ENCODE peak calls at places on chromosomes 7 and 10, in four cellular contexts. Y, X, H and Z are unnamed samples.

GRCh38 chr7:84528756-84529479 is 334.3 kb upstream of the SEMA3A start:
- DNase-seq in H (no peak), Y (no peak), X (no peak), Z (no peak)

GRCh38 chr7:20350996-20351692 is 20.4 kb downstream of the ITGB8 start:
- DNase-seq in H (no peak), Y (no peak), X (no peak), Z (no peak)

GRCh38 chr10:36721851-36722250 is 403.5 kb upstream of the ANKRD30A start:
- DNase-seq in Y (no peak), X (peak), H (no peak), Z (no peak)

GRCh38 chr7:154978045-154978444 is 24.9 kb downstream of the PAXIP1 start:
- DNase-seq in H (no peak), Y (no peak), X (no peak), Z (no peak)

GRCh38 chr10:71006497-71006896 is 118.1 kb upstream of the PCBD1 start:
- DNase-seq in Y (no peak), X (no peak), H (no peak), Z (no peak)

GRCh38 chr7:126166645-126167044 is 1086.1 kb downstream of the GRM8 start:
- DNase-seq in Y (no peak), H (no peak), X (no peak), Z (no peak)

GRCh38 chr7:135147899-135148721 is at the start of gene TMEM140:
- DNase-seq in X (no peak), Y (peak), H (no peak), Z (no peak)

GRCh38 chr7:14850039-14850438 is 52.5 kb downstream of the DGKB start:
- DNase-seq in H (no peak), Y (no peak), X (no peak), Z (no peak)

GRCh38 chr7:99624487-99624886 is 7.7 kb downstream of the ZSCAN25 start:
- DNase-seq in X (no peak), Y (no peak), H (no peak), Z (no peak)

GRCh38 chr7:143362126-143362961 is at the start of gene FAM131B:
- DNase-seq in H (no peak), X (no peak), Y (no peak), Z (no peak)

GRCh38 chr10:119933179-119933578 is 40.6 kb downstream of the SEC23IP start:
- DNase-seq in H (no peak), X (no peak), Y (no peak), Z (no peak)

GRCh38 chr10:62528441-62528840 is 154.3 kb downstream of the ZNF365 start:
- DNase-seq in Y (no peak), X (no peak), H (no peak), Z (no peak)

GRCh38 chr10:69324583-69324982 is 46.3 kb downstream of the HK1 start:
- DNase-seq in X (no peak), H (no peak), Y (no peak), Z (no peak)

GRCh38 chr7:42843209-42843800 is 68.6 kb downstream of the C7orf25 start:
- DNase-seq in X (no peak), Y (peak), H (peak), Z (no peak)

GRCh38 chr7:24227068-24227467 is 56.9 kb upstream of the NPY start:
- DNase-seq in H (no peak), X (no peak), Y (no peak), Z (no peak)

GRCh38 chr7:120344276-120344675 is 71.3 kb downstream of the KCND2 start:
- DNase-seq in H (no peak), X (no peak), Y (no peak), Z (no peak)

GRCh38 chr10:2111936-2112335 is 374.6 kb upstream of the ADARB2 start:
- DNase-seq in H (no peak), Y (no peak), X (no peak), Z (no peak)

GRCh38 chr7:67346126-67346525 is 349.5 kb downstream of the TYW1 start:
- DNase-seq in H (no peak), X (no peak), Y (no peak), Z (no peak)

DNA sequence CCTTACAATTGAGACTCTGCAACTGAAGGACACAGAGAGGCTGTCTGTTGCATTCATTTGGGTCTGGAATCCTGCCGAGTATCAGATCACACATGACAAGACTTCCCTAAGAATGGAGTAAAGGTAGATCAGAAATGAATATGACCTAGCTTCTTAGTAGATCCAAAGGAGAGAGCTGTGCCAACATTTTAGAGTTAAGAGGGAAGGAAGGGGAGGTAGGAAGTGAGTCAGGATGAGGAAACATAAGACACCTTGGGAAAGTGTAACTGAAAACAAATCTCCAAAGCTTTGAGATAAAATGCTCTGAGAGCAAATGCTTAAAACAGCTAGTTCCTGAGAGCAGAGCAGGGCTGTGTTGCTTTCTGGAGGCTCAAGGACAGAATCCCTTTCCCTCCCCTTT is 6.1 kb upstream of the SLC25A13 start:
- DNase-seq in H (no peak), Y (no peak), X (no peak), Z (no peak)
- H3K4me3 ChIP-seq in H (no peak), Y (no peak), X (no peak), Z (no peak)

DNA sequence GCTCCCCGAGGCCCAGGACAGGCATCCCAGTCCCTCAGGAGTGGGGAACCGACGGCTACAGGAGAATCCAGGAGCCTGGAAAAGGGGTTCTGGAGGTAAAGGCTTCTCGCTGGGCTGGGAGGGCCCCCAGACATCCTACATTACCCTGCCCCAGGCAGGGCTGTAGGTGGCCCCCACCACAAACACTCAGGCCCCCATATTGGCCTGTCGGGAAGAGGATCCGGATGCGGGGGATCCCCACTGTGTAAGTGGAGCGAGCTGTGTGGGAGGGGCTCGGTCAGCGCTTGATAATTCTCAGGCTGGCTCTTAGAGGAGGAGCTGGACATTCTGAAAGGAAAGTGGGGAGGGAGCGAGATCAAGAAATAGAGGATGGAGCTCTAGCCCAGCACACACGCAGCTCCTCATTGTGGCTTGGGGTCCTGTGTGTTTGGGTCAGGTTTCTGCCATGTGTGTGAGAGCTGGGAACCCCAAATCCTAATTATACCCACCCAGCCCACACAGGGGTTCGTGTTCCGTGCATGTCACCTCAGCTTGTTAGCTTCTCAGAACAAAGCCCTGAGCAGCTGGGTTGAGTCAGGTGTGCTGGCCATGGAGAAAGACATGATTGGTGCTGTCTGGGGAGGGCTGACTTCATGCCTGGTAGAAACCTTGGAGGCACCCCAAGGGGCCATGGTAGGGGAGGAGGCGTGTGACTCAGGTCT is 49.4 kb downstream of the ZNF467 start:
- DNase-seq in X (no peak), H (no peak), Y (no peak), Z (no peak)
- TF ChIP-seq CTCF in X (no peak), H (no peak), Y (no peak), Z (no peak)

DNA sequence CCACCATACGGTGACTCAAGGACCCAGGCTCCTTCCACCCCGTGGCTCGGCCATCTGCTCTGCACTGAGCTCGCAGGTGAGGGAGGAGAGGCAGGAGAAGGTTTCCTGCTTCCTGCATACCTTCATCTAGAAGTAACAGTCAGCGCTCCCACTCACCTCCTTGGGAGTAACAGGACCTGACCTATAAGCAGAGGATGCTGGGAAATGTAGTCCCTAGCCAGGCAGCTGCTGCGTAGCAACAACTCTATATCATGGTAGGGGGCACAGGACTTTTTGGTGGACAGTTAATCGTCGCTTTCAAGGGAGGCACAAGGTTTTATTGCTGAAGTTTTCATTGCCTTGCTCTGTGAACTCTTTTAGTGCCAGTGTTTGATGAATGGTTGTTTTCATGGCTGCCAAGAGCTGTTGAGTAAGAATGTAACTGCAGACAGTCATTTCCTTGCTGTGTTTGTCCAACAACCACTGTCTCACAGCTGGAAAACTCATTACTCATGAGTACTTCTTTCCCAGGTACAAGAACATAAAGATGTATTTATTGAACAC is 10.2 kb upstream of the ZFYVE27 start:
- DNase-seq in X (peak), Y (no peak), H (no peak), Z (no peak)
- H3K4me3 ChIP-seq in X (peak), Y (no peak), H (peak), Z (no peak)

GRCh38 chr7:28645866-28646265 is 233.5 kb downstream of the CREB5 start:
- DNase-seq in Y (no peak), H (no peak), X (no peak), Z (no peak)
- TF ChIP-seq CTCF in Y (no peak), H (no peak), X (no peak), Z (no peak)

DNA sequence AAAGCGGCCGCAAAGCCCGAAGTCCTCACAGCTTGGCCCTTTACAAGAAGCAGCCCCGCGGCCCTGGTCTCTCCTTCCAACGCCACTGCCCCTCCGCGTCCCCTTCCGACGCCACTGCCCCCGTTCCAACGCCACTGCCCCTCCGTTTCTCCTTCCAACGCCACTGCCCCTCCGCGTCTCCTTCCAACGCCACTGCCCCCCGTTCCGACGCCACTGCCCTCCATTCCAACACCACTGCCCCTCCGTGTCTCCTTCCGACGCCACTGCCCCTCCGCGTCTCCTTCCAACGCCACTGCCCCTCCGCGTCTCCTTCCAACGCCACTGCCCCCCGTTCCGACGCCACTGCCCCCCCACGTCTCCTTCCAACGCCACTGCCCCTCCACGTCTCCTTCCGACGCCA is 33.1 kb downstream of the AP5Z1 start:
- DNase-seq in Y (no peak), X (no peak), H (no peak), Z (no peak)
- H3K4me3 ChIP-seq in Y (no peak), X (no peak), H (no peak), Z (no peak)

DNA sequence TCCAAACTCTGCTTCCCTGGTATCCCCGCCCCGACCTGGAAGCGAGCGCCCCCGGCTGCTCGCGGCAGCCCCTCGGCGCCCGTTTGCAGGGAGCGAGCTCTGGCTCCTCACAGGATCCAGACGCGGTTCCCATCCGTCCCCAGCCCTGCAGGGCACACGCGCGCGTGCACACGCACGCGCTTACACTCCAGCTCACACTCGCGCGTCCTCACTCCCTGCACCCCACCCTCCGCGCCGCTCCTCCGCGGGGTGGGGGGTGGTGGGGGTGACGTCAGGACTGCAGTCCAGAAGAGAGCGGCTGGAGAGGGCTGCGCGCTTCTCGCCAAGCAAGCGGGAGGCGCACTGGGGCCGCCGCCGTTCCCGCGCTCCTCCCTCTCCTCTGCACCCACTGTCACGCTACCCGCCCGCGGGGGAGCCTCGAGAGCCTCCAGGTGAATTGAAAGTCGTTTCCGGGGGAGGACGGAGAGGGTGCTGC is 255.6 kb downstream of the OTUD1 start:
- DNase-seq in Y (no peak), X (no peak), H (no peak), Z (no peak)
- TF ChIP-seq CTCF in Y (no peak), X (no peak), H (no peak), Z (no peak)

GRCh38 chr10:125062244-125063208 is 97.8 kb downstream of the CTBP2 start:
- DNase-seq in Y (no peak), H (peak), X (no peak), Z (no peak)

GRCh38 chr10:125060486-125060850 is 99.9 kb downstream of the CTBP2 start:
- DNase-seq in Y (no peak), H (no peak), X (no peak), Z (no peak)

GRCh38 chr10:125060851-125061556 is 99.4 kb downstream of the CTBP2 start:
- DNase-seq in H (peak), X (peak), Y (peak), Z (no peak)

GRCh38 chr10:125061557-125062243 is 98.7 kb downstream of the CTBP2 start:
- DNase-seq in Y (no peak), X (no peak), H (no peak), Z (no peak)

GRCh38 chr10:125060038-125060437 is 100.3 kb downstream of the CTBP2 start:
- DNase-seq in H (no peak), X (no peak), Y (no peak), Z (no peak)
- H3K4me3 ChIP-seq in H (no peak), X (no peak), Y (no peak), Z (no peak)